ENCODE peak calls at places on chromosome 1, in seven cellular contexts. One of them, this sample, is unnamed.

GRCh38 chr1:150789396-150789795 is 18.7 kb downstream of the CTSK start:
- DNase-seq in neural progenitor cell: no peak
- DNase-seq in gastrocnemius medialis: no peak
- DNase-seq in tibial artery: no peak
- DNase-seq in right cardiac atrium: no peak
- DNase-seq in brain microvascular endothelial cell: no peak
- DNase-seq in mucosa of descending colon: no peak
- DNase-seq in this sample: no peak

GRCh38 chr1:70459502-70460225 is 48.6 kb downstream of the CTH start:
- DNase-seq in neural progenitor cell: no peak
- DNase-seq in gastrocnemius medialis: no peak
- DNase-seq in brain microvascular endothelial cell: peak
- DNase-seq in mucosa of descending colon: no peak
- DNase-seq in right cardiac atrium: no peak
- DNase-seq in tibial artery: no peak
- DNase-seq in this sample: no peak

GRCh38 chr1:192809286-192810252 is 730 bp downstream of the RGS2 start:
- DNase-seq in right cardiac atrium: peak
- DNase-seq in mucosa of descending colon: no peak
- DNase-seq in gastrocnemius medialis: no peak
- DNase-seq in brain microvascular endothelial cell: peak
- DNase-seq in neural progenitor cell: peak
- DNase-seq in tibial artery: peak
- DNase-seq in this sample: peak

GRCh38 chr1:28248273-28249012 is 10.9 kb upstream of the SESN2 start:
- DNase-seq in gastrocnemius medialis: peak
- DNase-seq in mucosa of descending colon: peak
- DNase-seq in brain microvascular endothelial cell: peak
- DNase-seq in tibial artery: peak
- DNase-seq in right cardiac atrium: peak
- DNase-seq in neural progenitor cell: peak
- DNase-seq in this sample: peak

GRCh38 chr1:42618866-42619265 is 39.4 kb upstream of the PPIH start:
- DNase-seq in tibial artery: no peak
- DNase-seq in right cardiac atrium: no peak
- DNase-seq in neural progenitor cell: no peak
- DNase-seq in mucosa of descending colon: no peak
- DNase-seq in brain microvascular endothelial cell: no peak
- DNase-seq in gastrocnemius medialis: no peak
- DNase-seq in this sample: no peak

GRCh38 chr1:20711285-20712209 is 6.3 kb downstream of the KIF17 start:
- DNase-seq in neural progenitor cell: peak
- DNase-seq in tibial artery: no peak
- DNase-seq in mucosa of descending colon: no peak
- DNase-seq in brain microvascular endothelial cell: no peak
- DNase-seq in right cardiac atrium: no peak
- DNase-seq in gastrocnemius medialis: no peak
- DNase-seq in this sample: no peak

GRCh38 chr1:68777850-68778249 is 281.0 kb upstream of the DEPDC1 start:
- DNase-seq in tibial artery: no peak
- DNase-seq in neural progenitor cell: no peak
- DNase-seq in mucosa of descending colon: no peak
- DNase-seq in brain microvascular endothelial cell: no peak
- DNase-seq in right cardiac atrium: no peak
- DNase-seq in gastrocnemius medialis: no peak
- DNase-seq in this sample: no peak

GRCh38 chr1:152907686-152908601 is at the start of gene IVL:
- DNase-seq in brain microvascular endothelial cell: no peak
- DNase-seq in right cardiac atrium: no peak
- DNase-seq in gastrocnemius medialis: no peak
- DNase-seq in neural progenitor cell: no peak
- DNase-seq in tibial artery: no peak
- DNase-seq in mucosa of descending colon: no peak
- DNase-seq in this sample: no peak

GRCh38 chr1:108601708-108602410 is 42.0 kb downstream of the EEIG2 start:
- DNase-seq in gastrocnemius medialis: no peak
- DNase-seq in neural progenitor cell: no peak
- DNase-seq in brain microvascular endothelial cell: no peak
- DNase-seq in mucosa of descending colon: no peak
- DNase-seq in tibial artery: no peak
- DNase-seq in right cardiac atrium: no peak
- DNase-seq in this sample: no peak

GRCh38 chr1:20829946-20830345 is 42.8 kb upstream of the HP1BP3 start:
- DNase-seq in gastrocnemius medialis: no peak
- DNase-seq in mucosa of descending colon: no peak
- DNase-seq in neural progenitor cell: no peak
- DNase-seq in brain microvascular endothelial cell: no peak
- DNase-seq in tibial artery: no peak
- DNase-seq in right cardiac atrium: no peak
- DNase-seq in this sample: no peak

DNA sequence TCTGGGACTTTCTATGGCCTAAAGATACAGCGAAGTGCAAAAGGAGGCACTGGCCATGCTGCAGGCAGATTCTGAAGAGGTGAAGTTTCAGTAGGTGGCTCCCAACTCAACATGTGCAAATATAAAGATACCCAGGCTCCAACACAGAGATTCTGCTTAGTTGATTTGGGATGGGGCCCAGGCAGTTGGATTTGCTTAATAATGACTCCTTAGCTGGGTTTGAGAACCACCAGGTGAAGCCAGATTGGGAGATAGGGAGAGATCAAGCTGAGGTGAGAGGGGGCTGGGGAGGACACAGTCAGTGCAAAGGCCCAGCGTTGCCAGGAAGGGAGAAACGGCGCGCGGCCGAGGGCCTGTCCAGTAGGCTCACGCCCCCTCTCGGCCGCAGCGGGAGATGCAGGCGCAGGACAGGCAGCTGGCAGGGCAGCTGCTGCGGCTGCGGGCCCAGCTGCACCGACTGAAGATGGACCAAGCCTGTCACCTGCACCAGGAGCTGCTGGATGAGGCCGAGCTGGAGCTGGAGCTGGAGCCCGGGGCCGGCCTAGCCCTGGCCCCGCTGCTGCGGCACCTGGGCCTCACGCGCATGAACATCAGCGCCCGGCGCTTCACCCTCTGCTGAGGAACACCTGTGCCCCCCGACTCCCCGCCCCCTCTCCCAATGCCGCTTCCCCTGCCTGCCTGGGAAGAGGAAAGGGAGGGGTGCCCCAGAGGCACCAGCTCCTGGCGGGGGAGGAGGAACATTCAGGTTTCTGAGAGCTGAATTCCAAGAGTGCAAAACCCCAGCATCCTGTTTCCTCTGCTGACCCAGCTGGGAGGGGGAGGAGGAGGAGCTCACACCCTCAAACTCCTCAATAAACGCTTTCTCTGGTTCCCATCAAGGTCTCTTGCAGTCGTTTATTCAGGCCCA is 1.2 kb downstream of the FAM167B start:
- DNase-seq in right cardiac atrium: peak
- DNase-seq in gastrocnemius medialis: peak
- DNase-seq in mucosa of descending colon: peak
- DNase-seq in neural progenitor cell: peak
- DNase-seq in tibial artery: peak
- DNase-seq in brain microvascular endothelial cell: peak
- DNase-seq in this sample: peak
- H3K4me3 ChIP-seq in right cardiac atrium: no peak
- H3K4me3 ChIP-seq in gastrocnemius medialis: no peak
- H3K4me3 ChIP-seq in mucosa of descending colon: no peak
- H3K4me3 ChIP-seq in neural progenitor cell: peak
- H3K4me3 ChIP-seq in tibial artery: no peak
- H3K4me3 ChIP-seq in brain microvascular endothelial cell: no peak
- H3K4me3 ChIP-seq in this sample: no peak

GRCh38 chr1:200038645-200038986 is 11.1 kb downstream of the NR5A2 start:
- DNase-seq in right cardiac atrium: no peak
- DNase-seq in tibial artery: no peak
- DNase-seq in brain microvascular endothelial cell: no peak
- DNase-seq in neural progenitor cell: peak
- DNase-seq in mucosa of descending colon: peak
- DNase-seq in gastrocnemius medialis: no peak
- DNase-seq in this sample: no peak
- H3K4me3 ChIP-seq in right cardiac atrium: peak
- H3K4me3 ChIP-seq in tibial artery: peak
- H3K4me3 ChIP-seq in brain microvascular endothelial cell: no peak
- H3K4me3 ChIP-seq in neural progenitor cell: peak
- H3K4me3 ChIP-seq in mucosa of descending colon: no peak
- H3K4me3 ChIP-seq in gastrocnemius medialis: peak
- H3K4me3 ChIP-seq in this sample: peak

GRCh38 chr1:60973668-60974067 is 108.7 kb upstream of the NFIA start:
- DNase-seq in neural progenitor cell: no peak
- DNase-seq in mucosa of descending colon: no peak
- DNase-seq in tibial artery: no peak
- DNase-seq in right cardiac atrium: no peak
- DNase-seq in gastrocnemius medialis: no peak
- DNase-seq in brain microvascular endothelial cell: no peak
- DNase-seq in this sample: no peak
- H3K4me3 ChIP-seq in neural progenitor cell: no peak
- H3K4me3 ChIP-seq in mucosa of descending colon: no peak
- H3K4me3 ChIP-seq in tibial artery: no peak
- H3K4me3 ChIP-seq in right cardiac atrium: no peak
- H3K4me3 ChIP-seq in gastrocnemius medialis: no peak
- H3K4me3 ChIP-seq in brain microvascular endothelial cell: no peak
- H3K4me3 ChIP-seq in this sample: no peak

DNA sequence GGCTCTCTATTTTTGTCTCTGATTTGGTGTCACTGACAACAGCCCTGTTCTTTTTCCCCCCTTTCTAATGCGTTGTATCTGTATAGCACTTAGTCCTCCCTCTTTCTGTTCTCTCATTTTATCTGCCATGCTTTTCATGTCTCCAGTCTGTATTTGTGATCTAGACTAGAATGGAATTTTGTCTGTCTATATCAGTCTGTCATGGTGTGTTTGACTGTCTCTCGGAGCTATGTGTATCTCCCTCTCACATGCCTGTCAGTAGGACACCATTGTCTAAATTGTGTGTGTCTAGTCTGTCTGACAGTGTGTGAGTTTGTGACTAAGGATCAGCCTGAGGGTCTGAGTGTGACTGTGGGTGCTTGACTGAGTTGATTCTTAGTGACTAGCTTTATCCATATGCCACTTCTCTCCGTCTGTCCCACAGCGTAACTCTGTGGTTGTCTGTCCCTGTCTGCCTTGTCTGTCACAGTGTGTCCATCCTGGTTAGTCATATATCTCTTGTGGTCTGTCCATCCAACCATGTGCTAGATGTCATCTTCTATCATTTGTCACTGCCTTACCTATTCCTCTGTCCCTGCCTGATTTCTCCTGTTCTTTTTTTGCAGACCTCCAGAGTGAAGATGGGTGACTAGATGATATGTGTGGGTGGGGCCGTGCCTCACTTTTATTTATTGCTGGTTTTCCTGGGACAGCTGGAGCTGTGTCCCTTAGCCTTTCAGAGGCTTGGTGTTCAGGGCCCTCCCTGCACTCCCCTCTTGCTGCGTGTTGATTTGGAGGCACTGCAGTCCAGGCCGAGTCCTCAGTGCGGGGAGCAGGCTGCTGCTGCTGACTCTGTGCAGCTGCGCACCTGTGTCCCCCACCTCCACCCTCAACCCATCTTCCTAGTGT is 1.4 kb upstream of the B4GALT2 start:
- DNase-seq in neural progenitor cell: no peak
- DNase-seq in brain microvascular endothelial cell: no peak
- DNase-seq in tibial artery: no peak
- DNase-seq in right cardiac atrium: no peak
- DNase-seq in gastrocnemius medialis: no peak
- DNase-seq in mucosa of descending colon: no peak
- DNase-seq in this sample: no peak
- H3K4me3 ChIP-seq in neural progenitor cell: no peak
- H3K4me3 ChIP-seq in brain microvascular endothelial cell: no peak
- H3K4me3 ChIP-seq in tibial artery: no peak
- H3K4me3 ChIP-seq in right cardiac atrium: no peak
- H3K4me3 ChIP-seq in gastrocnemius medialis: no peak
- H3K4me3 ChIP-seq in mucosa of descending colon: no peak
- H3K4me3 ChIP-seq in this sample: no peak

GRCh38 chr1:213666922-213667321 is 320.9 kb upstream of the PROX1 start:
- DNase-seq in neural progenitor cell: no peak
- DNase-seq in tibial artery: no peak
- DNase-seq in gastrocnemius medialis: no peak
- DNase-seq in right cardiac atrium: no peak
- DNase-seq in brain microvascular endothelial cell: no peak
- DNase-seq in mucosa of descending colon: no peak
- DNase-seq in this sample: no peak
- H3K4me3 ChIP-seq in neural progenitor cell: no peak
- H3K4me3 ChIP-seq in tibial artery: no peak
- H3K4me3 ChIP-seq in gastrocnemius medialis: no peak
- H3K4me3 ChIP-seq in right cardiac atrium: no peak
- H3K4me3 ChIP-seq in brain microvascular endothelial cell: no peak
- H3K4me3 ChIP-seq in mucosa of descending colon: no peak
- H3K4me3 ChIP-seq in this sample: no peak

DNA sequence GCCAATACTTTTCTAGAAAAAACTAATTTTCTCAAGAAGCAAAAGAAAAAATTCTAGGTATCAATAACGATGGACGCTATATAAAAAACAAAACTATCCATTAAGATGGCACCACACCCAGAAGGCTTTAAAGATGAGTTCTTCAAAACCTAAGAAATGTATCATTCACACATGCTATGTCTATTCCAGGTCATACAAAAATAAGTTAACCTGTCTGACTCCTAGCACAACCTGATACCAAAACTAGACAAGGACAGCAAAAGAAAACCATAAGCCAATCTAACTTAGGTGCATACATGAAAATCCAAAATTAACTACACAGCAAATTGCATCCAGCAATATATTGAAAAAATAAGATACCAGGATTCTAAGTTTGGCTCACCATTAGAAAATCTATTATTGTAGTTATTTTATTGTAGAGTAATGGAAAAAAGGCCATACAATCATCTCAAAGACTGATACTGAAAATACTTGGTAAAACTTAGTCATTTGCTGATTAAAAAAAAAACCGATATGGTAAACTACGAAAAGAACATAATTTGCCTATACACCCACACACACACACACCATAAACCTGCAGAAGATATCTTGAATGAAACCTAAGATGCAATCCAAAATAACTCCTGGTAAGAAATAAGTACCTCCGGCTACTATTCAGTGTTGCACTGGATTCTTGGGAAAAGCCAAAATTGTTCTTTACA is 55.0 kb downstream of the TRAF5 start:
- DNase-seq in gastrocnemius medialis: no peak
- DNase-seq in neural progenitor cell: no peak
- DNase-seq in tibial artery: no peak
- DNase-seq in brain microvascular endothelial cell: no peak
- DNase-seq in right cardiac atrium: no peak
- DNase-seq in mucosa of descending colon: no peak
- DNase-seq in this sample: no peak
- H3K4me3 ChIP-seq in gastrocnemius medialis: peak
- H3K4me3 ChIP-seq in neural progenitor cell: peak
- H3K4me3 ChIP-seq in tibial artery: peak
- H3K4me3 ChIP-seq in brain microvascular endothelial cell: no peak
- H3K4me3 ChIP-seq in right cardiac atrium: peak
- H3K4me3 ChIP-seq in mucosa of descending colon: no peak
- H3K4me3 ChIP-seq in this sample: peak

This sample was measured in dorsolateral prefrontal cortex.